ENCODE peak calls at places on chromosomes 6 and 20, in five cellular contexts. E is ascending aorta; F is transverse colon; D is naive thymus-derived CD4-positive, alpha-beta T cell; Z is cardiac muscle cell. N is an unnamed sample. For H3K4me1 and H3K27me3, the result is how much of the 10 kb centered on the place peaks cover.

GRCh38 chr6:42532038-42532669 is 31.7 kb upstream of the UBR2 start:
- DNase-seq in Z (peak), E (no peak), F (no peak), D (peak), N (no peak)

GRCh38 chr20:41143354-41143753 is 6.0 kb downstream of the PLCG1 start:
- DNase-seq in Z (no peak), D (no peak), F (peak), E (no peak), N (no peak)

GRCh38 chr6:119350202-119351004 is 842 bp upstream of the MAN1A1 start:
- DNase-seq in E (peak), D (peak), F (peak), Z (peak), N (no peak)

GRCh38 chr6:14819001-14819400 is 426.9 kb upstream of the JARID2 start:
- DNase-seq in E (no peak), Z (no peak), F (no peak), D (no peak), N (no peak)

GRCh38 chr6:53752856-53753255 is 41.9 kb upstream of the LRRC1 start:
- DNase-seq in D (no peak), F (no peak), E (no peak), Z (peak), N (no peak)

GRCh38 chr6:39903656-39904055 is 30.6 kb downstream of the MOCS1 start:
- DNase-seq in Z (no peak), F (no peak), D (no peak), E (no peak), N (no peak)

GRCh38 chr6:36958775-36959554 is 4.4 kb downstream of the PI16 start:
- DNase-seq in E (no peak), Z (no peak), D (no peak), F (no peak), N (no peak)

GRCh38 chr20:32685541-32686529 is 12.1 kb upstream of the C20orf203 start:
- DNase-seq in E (no peak), Z (peak), F (no peak), D (no peak), N (no peak)

GRCh38 chr6:25122001-25122400 is 157.2 kb upstream of the CARMIL1 start:
- DNase-seq in Z (peak), E (peak), D (no peak), F (no peak), N (no peak)

GRCh38 chr20:47466193-47466592 is 35.5 kb upstream of the NCOA3 start:
- DNase-seq in Z (peak), F (no peak), D (no peak), E (no peak), N (no peak)

GRCh38 chr20:3812975-3813599 is 7.3 kb upstream of the AP5S1 start:
- DNase-seq in F (no peak), D (no peak), Z (peak), E (no peak), N (no peak)
- H3K4me1 ChIP-seq in F (under half), D (half or more), Z (under half), E (under half), N (half or more)

GRCh38 chr6:170312876-170313275 is 6.3 kb downstream of the FAM120B start:
- DNase-seq in E (no peak), Z (no peak), D (no peak), F (no peak), N (no peak)
- H3K27me3 ChIP-seq in E (under half), Z (under half), D (under half), F (under half), N (under half)

GRCh38 chr20:63955281-63955845 is 853 bp downstream of the UCKL1 start:
- DNase-seq in D (no peak), Z (peak), E (no peak), F (peak), N (no peak)
- H3K4me1 ChIP-seq in D (under half), Z (under half), E (under half), F (half or more), N (under half)

DNA sequence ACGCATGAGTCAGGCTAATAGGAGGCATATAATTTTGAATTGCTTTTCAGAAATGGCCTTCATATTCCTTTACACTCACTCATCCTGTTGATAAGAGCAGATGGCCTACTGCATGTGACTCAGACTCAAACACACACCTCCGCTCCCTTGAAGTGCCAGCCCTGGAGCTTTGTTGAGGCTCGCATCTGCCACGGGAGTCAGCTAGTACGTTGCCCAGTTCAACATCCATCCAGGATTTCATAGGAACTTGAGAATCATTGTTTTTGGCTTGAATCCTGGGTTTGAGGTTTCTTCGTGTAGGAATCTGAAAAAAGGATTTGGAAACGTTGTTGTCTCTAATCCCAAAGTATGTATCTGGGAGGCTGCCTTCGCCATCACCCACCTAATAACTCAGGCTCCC is 87.4 kb upstream of the JAG1 start:
- DNase-seq in E (no peak), F (no peak), D (no peak), Z (peak), N (no peak)
- H3K27me3 ChIP-seq in E (under half), F (under half), D (under half), Z (under half), N (under half)

GRCh38 chr6:3277851-3278416 is 19.2 kb downstream of the PSMG4 start:
- DNase-seq in D (no peak), Z (no peak), E (no peak), F (no peak), N (no peak)
- H3K4me1 ChIP-seq in D (under half), Z (under half), E (under half), F (under half), N (under half)